ENCODE peak calls at places on chromosomes 1 and 21, in nine cellular contexts. One of them, this sample, is unnamed.

GRCh38 chr1:110196917-110197782 is 13.0 kb upstream of the KCNC4 start:
- DNase-seq in spleen: peak
- DNase-seq in heart left ventricle: no peak
- DNase-seq in right lobe of liver: no peak
- DNase-seq in IMR-90: peak
- DNase-seq in body of pancreas: peak
- DNase-seq in Peyer's patch: no peak
- DNase-seq in endothelial cell of umbilical vein: peak
- DNase-seq in uterus: no peak
- DNase-seq in this sample: peak

GRCh38 chr1:153652795-153653507 is 5.6 kb upstream of the SNAPIN start:
- DNase-seq in spleen: no peak
- DNase-seq in heart left ventricle: no peak
- DNase-seq in right lobe of liver: no peak
- DNase-seq in IMR-90: peak
- DNase-seq in body of pancreas: peak
- DNase-seq in Peyer's patch: peak
- DNase-seq in endothelial cell of umbilical vein: peak
- DNase-seq in uterus: no peak
- DNase-seq in this sample: peak

GRCh38 chr1:6045561-6045960 is at the start of gene KCNAB2:
- DNase-seq in spleen: no peak
- DNase-seq in heart left ventricle: no peak
- DNase-seq in right lobe of liver: no peak
- DNase-seq in IMR-90: no peak
- DNase-seq in body of pancreas: no peak
- DNase-seq in Peyer's patch: no peak
- DNase-seq in endothelial cell of umbilical vein: no peak
- DNase-seq in uterus: no peak
- DNase-seq in this sample: no peak

GRCh38 chr1:11492235-11492634 is 13.3 kb downstream of the DISP3 start:
- DNase-seq in spleen: peak
- DNase-seq in heart left ventricle: no peak
- DNase-seq in right lobe of liver: no peak
- DNase-seq in IMR-90: no peak
- DNase-seq in body of pancreas: no peak
- DNase-seq in Peyer's patch: no peak
- DNase-seq in endothelial cell of umbilical vein: no peak
- DNase-seq in uterus: no peak
- DNase-seq in this sample: peak

GRCh38 chr1:66351474-66351873 is 182.5 kb upstream of the SGIP1 start:
- DNase-seq in spleen: no peak
- DNase-seq in heart left ventricle: no peak
- DNase-seq in right lobe of liver: no peak
- DNase-seq in IMR-90: peak
- DNase-seq in body of pancreas: no peak
- DNase-seq in Peyer's patch: no peak
- DNase-seq in endothelial cell of umbilical vein: peak
- DNase-seq in uterus: no peak
- DNase-seq in this sample: no peak

GRCh38 chr1:181595234-181595633 is 111.9 kb downstream of the CACNA1E start:
- DNase-seq in spleen: no peak
- DNase-seq in heart left ventricle: no peak
- DNase-seq in right lobe of liver: no peak
- DNase-seq in IMR-90: no peak
- DNase-seq in body of pancreas: no peak
- DNase-seq in Peyer's patch: no peak
- DNase-seq in endothelial cell of umbilical vein: no peak
- DNase-seq in uterus: no peak
- DNase-seq in this sample: no peak

GRCh38 chr1:24329797-24330543 is 10.8 kb downstream of the GRHL3 start:
- DNase-seq in spleen: no peak
- DNase-seq in heart left ventricle: no peak
- DNase-seq in right lobe of liver: no peak
- DNase-seq in IMR-90: peak
- DNase-seq in body of pancreas: no peak
- DNase-seq in Peyer's patch: no peak
- DNase-seq in endothelial cell of umbilical vein: no peak
- DNase-seq in uterus: no peak
- DNase-seq in this sample: no peak

GRCh38 chr1:193019442-193020026 is 39.6 kb downstream of the UCHL5 start:
- DNase-seq in spleen: no peak
- DNase-seq in heart left ventricle: no peak
- DNase-seq in right lobe of liver: no peak
- DNase-seq in IMR-90: peak
- DNase-seq in body of pancreas: no peak
- DNase-seq in Peyer's patch: no peak
- DNase-seq in endothelial cell of umbilical vein: peak
- DNase-seq in uterus: no peak
- DNase-seq in this sample: no peak

GRCh38 chr1:162347281-162347680 is 29.4 kb downstream of the SPATA46 start:
- DNase-seq in spleen: no peak
- DNase-seq in heart left ventricle: no peak
- DNase-seq in right lobe of liver: no peak
- DNase-seq in IMR-90: no peak
- DNase-seq in body of pancreas: no peak
- DNase-seq in Peyer's patch: no peak
- DNase-seq in endothelial cell of umbilical vein: no peak
- DNase-seq in uterus: no peak
- DNase-seq in this sample: no peak

GRCh38 chr21:17796503-17796902 is 22.7 kb downstream of the C21orf91 start:
- DNase-seq in spleen: no peak
- DNase-seq in heart left ventricle: no peak
- DNase-seq in right lobe of liver: no peak
- DNase-seq in IMR-90: no peak
- DNase-seq in body of pancreas: no peak
- DNase-seq in Peyer's patch: no peak
- DNase-seq in endothelial cell of umbilical vein: no peak
- DNase-seq in uterus: no peak
- DNase-seq in this sample: no peak

GRCh38 chr1:15157524-15158399 is 4.2 kb downstream of the TMEM51 start:
- DNase-seq in spleen: no peak
- DNase-seq in heart left ventricle: no peak
- DNase-seq in right lobe of liver: no peak
- DNase-seq in IMR-90: no peak
- DNase-seq in body of pancreas: no peak
- DNase-seq in Peyer's patch: no peak
- DNase-seq in endothelial cell of umbilical vein: no peak
- DNase-seq in uterus: no peak
- DNase-seq in this sample: no peak

GRCh38 chr21:31136891-31137290 is 98.6 kb upstream of the KRTAP19-8 start:
- DNase-seq in spleen: no peak
- DNase-seq in heart left ventricle: no peak
- DNase-seq in right lobe of liver: peak
- DNase-seq in IMR-90: peak
- DNase-seq in body of pancreas: peak
- DNase-seq in Peyer's patch: no peak
- DNase-seq in endothelial cell of umbilical vein: peak
- DNase-seq in uterus: peak
- DNase-seq in this sample: no peak

GRCh38 chr1:19918057-19918456 is 5.4 kb downstream of the PLA2G2E start:
- DNase-seq in spleen: peak
- DNase-seq in heart left ventricle: peak
- DNase-seq in right lobe of liver: peak
- DNase-seq in IMR-90: peak
- DNase-seq in body of pancreas: peak
- DNase-seq in Peyer's patch: peak
- DNase-seq in endothelial cell of umbilical vein: peak
- DNase-seq in uterus: peak
- DNase-seq in this sample: no peak

GRCh38 chr1:93841771-93842170 is 37.2 kb downstream of the DNTTIP2 start:
- DNase-seq in spleen: no peak
- DNase-seq in heart left ventricle: no peak
- DNase-seq in right lobe of liver: no peak
- DNase-seq in IMR-90: no peak
- DNase-seq in body of pancreas: peak
- DNase-seq in Peyer's patch: no peak
- DNase-seq in endothelial cell of umbilical vein: no peak
- DNase-seq in uterus: no peak
- DNase-seq in this sample: no peak

GRCh38 chr1:244381887-244382565 is 69.7 kb downstream of the ADSS2 start:
- DNase-seq in spleen: no peak
- DNase-seq in heart left ventricle: no peak
- DNase-seq in right lobe of liver: no peak
- DNase-seq in IMR-90: peak
- DNase-seq in body of pancreas: no peak
- DNase-seq in Peyer's patch: no peak
- DNase-seq in endothelial cell of umbilical vein: peak
- DNase-seq in uterus: no peak
- DNase-seq in this sample: no peak

GRCh38 chr1:25432749-25433388 is 2.2 kb downstream of the MACO1 start:
- DNase-seq in spleen: no peak
- DNase-seq in heart left ventricle: no peak
- DNase-seq in right lobe of liver: no peak
- DNase-seq in IMR-90: no peak
- DNase-seq in body of pancreas: no peak
- DNase-seq in Peyer's patch: no peak
- DNase-seq in endothelial cell of umbilical vein: no peak
- DNase-seq in uterus: no peak
- DNase-seq in this sample: no peak

GRCh38 chr1:25431495-25432363 is 1.0 kb downstream of the MACO1 start:
- DNase-seq in spleen: no peak
- DNase-seq in heart left ventricle: no peak
- DNase-seq in right lobe of liver: peak
- DNase-seq in IMR-90: no peak
- DNase-seq in body of pancreas: peak
- DNase-seq in Peyer's patch: peak
- DNase-seq in endothelial cell of umbilical vein: peak
- DNase-seq in uterus: peak
- DNase-seq in this sample: no peak

GRCh38 chr1:25430666-25431494 is at the start of gene MACO1:
- DNase-seq in spleen: peak
- DNase-seq in heart left ventricle: peak
- DNase-seq in right lobe of liver: peak
- DNase-seq in IMR-90: peak
- DNase-seq in body of pancreas: peak
- DNase-seq in Peyer's patch: peak
- DNase-seq in endothelial cell of umbilical vein: peak
- DNase-seq in uterus: peak
- DNase-seq in this sample: peak

GRCh38 chr1:25433389-25434186 is 2.9 kb downstream of the MACO1 start:
- DNase-seq in spleen: no peak
- DNase-seq in heart left ventricle: no peak
- DNase-seq in right lobe of liver: no peak
- DNase-seq in IMR-90: no peak
- DNase-seq in body of pancreas: no peak
- DNase-seq in Peyer's patch: no peak
- DNase-seq in endothelial cell of umbilical vein: peak
- DNase-seq in uterus: no peak
- DNase-seq in this sample: no peak

DNA sequence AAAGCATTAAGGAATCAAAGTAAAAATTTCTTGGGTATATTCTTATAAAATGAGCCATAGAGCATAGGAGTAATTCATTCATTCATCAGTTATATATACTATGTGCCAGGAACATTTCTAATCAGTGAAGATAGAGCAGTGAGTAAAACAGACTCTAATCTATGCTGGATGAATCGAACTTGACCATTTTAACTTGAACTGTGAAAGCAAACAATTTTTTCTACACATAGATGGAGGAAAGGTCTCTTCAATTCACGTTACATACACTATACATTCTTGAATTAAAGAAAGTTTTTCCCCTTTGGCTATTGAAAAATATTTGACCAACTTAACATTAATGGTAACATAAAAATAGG is 1.6 kb downstream of the MACO1 start:
- DNase-seq in spleen: no peak
- DNase-seq in heart left ventricle: no peak
- DNase-seq in right lobe of liver: no peak
- DNase-seq in IMR-90: no peak
- DNase-seq in body of pancreas: no peak
- DNase-seq in Peyer's patch: no peak
- DNase-seq in endothelial cell of umbilical vein: no peak
- DNase-seq in uterus: no peak
- DNase-seq in this sample: no peak
- H3K4me3 ChIP-seq in spleen: no peak
- H3K4me3 ChIP-seq in heart left ventricle: peak
- H3K4me3 ChIP-seq in right lobe of liver: peak
- H3K4me3 ChIP-seq in IMR-90: no peak
- H3K4me3 ChIP-seq in body of pancreas: peak
- H3K4me3 ChIP-seq in Peyer's patch: peak
- H3K4me3 ChIP-seq in endothelial cell of umbilical vein: peak
- H3K4me3 ChIP-seq in uterus: peak
- H3K4me3 ChIP-seq in this sample: peak

GRCh38 chr1:13825033-13825432 is 125.0 kb downstream of the PRDM2 start:
- DNase-seq in spleen: no peak
- DNase-seq in heart left ventricle: no peak
- DNase-seq in right lobe of liver: no peak
- DNase-seq in IMR-90: peak
- DNase-seq in body of pancreas: no peak
- DNase-seq in Peyer's patch: no peak
- DNase-seq in endothelial cell of umbilical vein: no peak
- DNase-seq in uterus: no peak
- DNase-seq in this sample: no peak
- TF ChIP-seq CTCF in spleen: no peak
- TF ChIP-seq CTCF in heart left ventricle: no peak
- TF ChIP-seq CTCF in right lobe of liver: peak
- TF ChIP-seq CTCF in IMR-90: peak
- TF ChIP-seq CTCF in body of pancreas: no peak
- TF ChIP-seq CTCF in Peyer's patch: no peak
- TF ChIP-seq CTCF in endothelial cell of umbilical vein: no peak
- TF ChIP-seq CTCF in uterus: no peak
- TF ChIP-seq CTCF in this sample: no peak

DNA sequence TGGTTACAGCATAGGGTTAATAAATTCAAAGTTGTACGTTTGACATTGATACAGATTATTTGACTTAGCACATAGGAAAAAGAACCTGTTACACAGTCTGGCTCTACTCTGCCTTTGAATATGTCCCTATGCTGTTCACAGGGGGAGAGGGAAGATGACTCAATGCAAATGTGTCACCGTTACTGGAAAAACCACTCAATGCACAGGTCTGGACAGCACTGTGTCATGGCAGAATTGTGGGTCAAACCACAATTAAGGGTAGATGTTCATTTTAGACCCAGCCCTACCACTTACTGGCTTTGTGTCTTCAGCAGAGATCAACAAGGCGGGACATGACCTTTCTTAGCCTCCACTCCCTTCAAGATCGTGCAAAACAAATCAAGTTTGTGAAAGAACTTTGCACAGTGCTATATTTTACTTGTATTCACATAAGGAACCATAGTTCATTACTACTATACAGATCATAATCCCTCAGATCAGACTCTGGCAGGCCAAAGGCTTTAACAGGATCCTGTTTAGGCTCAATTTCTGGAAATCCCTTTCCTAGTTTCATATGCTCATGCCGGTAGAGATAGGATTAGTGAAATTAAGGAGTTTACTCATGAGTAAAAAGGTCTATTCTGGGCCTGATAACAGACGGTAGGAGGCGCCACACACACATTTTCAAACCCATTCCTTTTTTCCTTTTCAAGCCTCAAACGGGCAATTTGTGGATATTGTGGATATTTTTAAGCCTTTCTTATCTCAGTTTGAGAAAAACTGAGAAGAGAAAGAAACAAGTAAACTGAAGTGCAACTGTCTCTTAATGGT is 22.0 kb downstream of the EIF2D start:
- DNase-seq in spleen: no peak
- DNase-seq in heart left ventricle: no peak
- DNase-seq in right lobe of liver: no peak
- DNase-seq in IMR-90: peak
- DNase-seq in body of pancreas: no peak
- DNase-seq in Peyer's patch: no peak
- DNase-seq in endothelial cell of umbilical vein: no peak
- DNase-seq in uterus: no peak
- DNase-seq in this sample: no peak
- TF ChIP-seq POLR2A in spleen: no peak
- TF ChIP-seq POLR2A in heart left ventricle: no peak
- TF ChIP-seq POLR2A in right lobe of liver: no peak
- TF ChIP-seq POLR2A in IMR-90: no peak
- TF ChIP-seq POLR2A in body of pancreas: no peak
- TF ChIP-seq POLR2A in Peyer's patch: no peak
- TF ChIP-seq POLR2A in endothelial cell of umbilical vein: no peak
- TF ChIP-seq POLR2A in uterus: no peak
- TF ChIP-seq POLR2A in this sample: no peak

GRCh38 chr1:45216200-45216541 is 9.8 kb upstream of the ZSWIM5 start:
- DNase-seq in spleen: no peak
- DNase-seq in heart left ventricle: no peak
- DNase-seq in right lobe of liver: no peak
- DNase-seq in IMR-90: no peak
- DNase-seq in body of pancreas: no peak
- DNase-seq in Peyer's patch: no peak
- DNase-seq in endothelial cell of umbilical vein: no peak
- DNase-seq in uterus: no peak
- DNase-seq in this sample: no peak
- H3K4me3 ChIP-seq in spleen: no peak
- H3K4me3 ChIP-seq in heart left ventricle: no peak
- H3K4me3 ChIP-seq in right lobe of liver: no peak
- H3K4me3 ChIP-seq in IMR-90: no peak
- H3K4me3 ChIP-seq in body of pancreas: no peak
- H3K4me3 ChIP-seq in Peyer's patch: no peak
- H3K4me3 ChIP-seq in endothelial cell of umbilical vein: no peak
- H3K4me3 ChIP-seq in uterus: no peak
- H3K4me3 ChIP-seq in this sample: no peak

This sample was measured in upper lobe of left lung.